ENCODE peak calls at places on chromosome 7, in nine cellular contexts. R is HCT116, Z is GM23248, K is SK-N-SH, M is OCI-LY7, P is MM.1S, W is hepatocyte, Q is neural progenitor cell, D is PC-3. G is an unnamed sample.

GRCh38 chr7:72406820-72407403 is 5.2 kb downstream of the CALN1 start:
- DNase-seq in K (no peak), D (no peak), Z (no peak), R (no peak), Q (no peak), P (no peak), W (no peak), M (no peak), G (no peak)

GRCh38 chr7:159015081-159015893 is 129.4 kb downstream of the VIPR2 start:
- DNase-seq in Z (peak; percentile 43), Q (no peak), D (peak; percentile 66), R (no peak), W (peak; percentile 58), P (no peak), M (no peak), K (no peak), G (peak; percentile 23)

GRCh38 chr7:120519224-120519623 is 246.2 kb downstream of the KCND2 start:
- DNase-seq in R (no peak), M (no peak), D (no peak), K (no peak), Q (no peak), Z (no peak), W (no peak), P (no peak), G (no peak)

GRCh38 chr7:1096156-1097119 is 8.5 kb downstream of the GPER1 start:
- DNase-seq in Q (no peak), D (no peak), Z (no peak), R (no peak), P (no peak), W (peak; percentile 40), M (no peak), K (peak; percentile 88), G (no peak)

GRCh38 chr7:81331061-81332018 is 412.5 kb upstream of the SEMA3C start:
- DNase-seq in M (no peak), K (peak; percentile 43), D (no peak), W (no peak), Z (peak; percentile 17), Q (no peak), P (no peak), R (no peak), G (no peak)

GRCh38 chr7:129688503-129689222 is 77.1 kb downstream of the NRF1 start:
- DNase-seq in W (no peak), M (no peak), D (no peak), K (no peak), R (no peak), P (no peak), Z (no peak), Q (no peak), G (no peak)

GRCh38 chr7:74525881-74526280 is 72.2 kb downstream of the GTF2IRD1 start:
- DNase-seq in K (no peak), W (peak; percentile 36), Z (no peak), Q (no peak), D (no peak), R (no peak), M (peak; percentile 13), P (peak; percentile 92), G (peak; percentile 87)

GRCh38 chr7:128777156-128778123 is 1.8 kb upstream of the OPN1SW start:
- DNase-seq in Q (no peak), R (no peak), P (no peak), D (no peak), W (no peak), Z (peak; percentile 60), M (no peak), K (no peak), G (no peak)

GRCh38 chr7:129466796-129467195 is 32.6 kb downstream of the STRIP2 start:
- DNase-seq in K (no peak), Q (no peak), D (no peak), R (no peak), W (no peak), P (no peak), M (no peak), Z (no peak), G (no peak)

GRCh38 chr7:8037151-8037550 is 68.6 kb downstream of the GLCCI1 start:
- DNase-seq in K (no peak), M (no peak), R (no peak), D (peak; percentile 59), Z (no peak), P (no peak), Q (no peak), W (no peak), G (peak; percentile 2)

GRCh38 chr7:26101471-26102151 is 50.4 kb upstream of the NFE2L3 start:
- DNase-seq in W (no peak), R (no peak), K (no peak), P (no peak), M (peak; percentile 57), D (no peak), Z (no peak), Q (peak; percentile 86), G (peak; percentile 63)

GRCh38 chr7:23469150-23469960 is 936 bp downstream of the IGF2BP3 start:
- DNase-seq in R (no peak), M (peak; percentile 70), K (peak; percentile 84), Z (peak; percentile 60), W (peak; percentile 68), D (no peak), P (no peak), Q (peak; percentile 52), G (no peak)

GRCh38 chr7:39667354-39667923 is 44.1 kb downstream of the RALA start:
- DNase-seq in M (no peak), R (no peak), D (no peak), Z (peak; percentile 30), W (no peak), P (no peak), Q (no peak), K (no peak), G (no peak)

GRCh38 chr7:147556317-147556716 is 1034.2 kb upstream of the C7orf33 start:
- DNase-seq in W (no peak), P (no peak), M (no peak), Z (no peak), K (no peak), D (no peak), R (no peak), Q (peak; percentile 63), G (no peak)
- TF ChIP-seq EZH2phosphoT487 in W (no peak), P (no peak), M (no peak), Z (no peak), K (no peak), D (no peak), R (no peak), Q (peak; percentile 90), G (no peak)

GRCh38 chr7:2493205-2493604 is 17.0 kb upstream of the GRIFIN start:
- DNase-seq in D (no peak), M (no peak), K (no peak), P (no peak), Q (no peak), W (no peak), R (no peak), Z (peak; percentile 60), G (no peak)
- TF ChIP-seq EZH2phosphoT487 in D (no peak), M (no peak), K (no peak), P (no peak), Q (no peak), W (no peak), R (no peak), Z (no peak), G (no peak)

GRCh38 chr7:68107256-68107655 is 1110.6 kb downstream of the TYW1 start:
- DNase-seq in W (no peak), R (no peak), Z (no peak), Q (no peak), M (no peak), D (no peak), P (no peak), K (peak; percentile 49), G (no peak)
- TF ChIP-seq EZH2phosphoT487 in W (no peak), R (no peak), Z (no peak), Q (no peak), M (no peak), D (no peak), P (no peak), K (no peak), G (no peak)

DNA sequence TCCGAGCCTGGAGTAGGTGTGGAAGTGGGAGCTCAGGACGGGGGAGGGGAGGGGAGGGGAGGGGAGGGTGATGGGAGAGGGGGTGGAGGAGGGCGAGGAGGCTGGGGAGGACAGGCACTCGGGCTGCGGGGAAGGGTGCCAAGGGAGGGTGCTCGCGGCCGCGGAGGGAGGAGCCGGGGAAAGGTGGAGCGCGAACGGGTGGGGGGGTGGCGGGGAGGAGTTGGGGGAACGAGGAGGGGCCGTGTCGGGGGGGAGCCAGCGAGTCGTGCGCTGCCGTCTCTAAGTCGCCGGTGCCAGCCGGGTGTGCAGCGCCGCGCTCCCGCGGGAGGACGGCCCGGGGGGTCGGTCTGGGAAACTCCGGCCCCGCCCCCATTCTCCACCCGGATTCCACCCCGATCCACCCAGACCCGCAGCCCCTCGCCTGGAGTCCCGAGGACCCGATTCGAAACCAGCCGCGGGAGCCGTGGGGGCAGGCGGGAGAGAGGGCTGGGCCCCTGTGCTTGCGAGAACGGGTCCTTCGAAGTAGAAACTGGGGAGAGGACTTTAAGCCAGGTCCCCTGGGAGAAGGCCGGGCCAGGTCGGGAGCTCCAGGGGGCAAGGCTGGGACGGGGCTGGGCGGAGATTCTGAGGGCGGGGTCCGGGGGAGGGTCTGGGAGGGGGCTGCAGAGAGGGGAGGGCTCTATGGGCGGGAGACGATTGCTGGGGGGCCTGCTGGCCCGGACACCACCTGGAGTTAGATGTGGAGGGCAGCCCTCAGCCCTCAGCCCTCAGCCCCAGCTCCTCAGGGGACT is at the start of gene ZNF467:
- DNase-seq in Q (peak; percentile 52), R (no peak), D (peak; percentile 28), Z (peak; percentile 21), K (peak; percentile 73), P (no peak), M (no peak), W (peak; percentile 75), G (peak; percentile 43)
- TF ChIP-seq EZH2phosphoT487 in Q (no peak), R (no peak), D (no peak), Z (no peak), K (no peak), P (no peak), M (no peak), W (no peak), G (no peak)